ENCODE peak calls at places on chromosomes 3 and 15, in five cellular contexts. One of them, this sample, is unnamed.

GRCh38 chr3:46107682-46108081 is 80.4 kb upstream of the XCR1 start:
- DNase-seq in HepG2: no peak
- DNase-seq in A549: no peak
- DNase-seq in H1: no peak
- DNase-seq in K562: no peak
- DNase-seq in this sample: no peak

GRCh38 chr3:3134750-3135448 is 8.2 kb downstream of the TRNT1 start:
- DNase-seq in H1: no peak
- DNase-seq in K562: no peak
- DNase-seq in HepG2: no peak
- DNase-seq in A549: no peak
- DNase-seq in this sample: peak

GRCh38 chr15:45790325-45790943 is 155.6 kb downstream of the SQOR start:
- DNase-seq in A549: peak
- DNase-seq in H1: no peak
- DNase-seq in HepG2: peak
- DNase-seq in K562: peak
- DNase-seq in this sample: peak

GRCh38 chr3:146162561-146162960 is 1.6 kb upstream of the PLOD2 start:
- DNase-seq in A549: no peak
- DNase-seq in K562: no peak
- DNase-seq in HepG2: no peak
- DNase-seq in H1: no peak
- DNase-seq in this sample: no peak

GRCh38 chr3:112974894-112975293 is at the start of gene CD200R1:
- DNase-seq in K562: no peak
- DNase-seq in A549: no peak
- DNase-seq in H1: no peak
- DNase-seq in HepG2: no peak
- DNase-seq in this sample: no peak

GRCh38 chr3:10758304-10759037 is 57.6 kb upstream of the SLC6A11 start:
- DNase-seq in H1: peak
- DNase-seq in A549: peak
- DNase-seq in HepG2: peak
- DNase-seq in K562: peak
- DNase-seq in this sample: peak

GRCh38 chr3:131690800-131691199 is 188.0 kb upstream of the MRPL3 start:
- DNase-seq in HepG2: no peak
- DNase-seq in K562: no peak
- DNase-seq in A549: no peak
- DNase-seq in H1: no peak
- DNase-seq in this sample: no peak

GRCh38 chr15:65416845-65417416 is 5.8 kb downstream of the IGDCC4 start:
- DNase-seq in A549: no peak
- DNase-seq in H1: peak
- DNase-seq in K562: no peak
- DNase-seq in HepG2: no peak
- DNase-seq in this sample: peak

GRCh38 chr15:73993211-73993994 is 1.1 kb upstream of the PML start:
- DNase-seq in H1: no peak
- DNase-seq in HepG2: no peak
- DNase-seq in A549: no peak
- DNase-seq in K562: no peak
- DNase-seq in this sample: no peak

GRCh38 chr15:48940508-48940907 is 23.2 kb downstream of the SHC4 start:
- DNase-seq in HepG2: no peak
- DNase-seq in A549: no peak
- DNase-seq in H1: no peak
- DNase-seq in K562: peak
- DNase-seq in this sample: peak

GRCh38 chr15:70149667-70150404 is 52.1 kb upstream of the TLE3 start:
- DNase-seq in K562: peak
- DNase-seq in HepG2: no peak
- DNase-seq in H1: no peak
- DNase-seq in A549: no peak
- DNase-seq in this sample: peak

GRCh38 chr3:110583373-110583935 is 488.2 kb upstream of the NECTIN3 start:
- DNase-seq in H1: no peak
- DNase-seq in K562: no peak
- DNase-seq in HepG2: peak
- DNase-seq in A549: no peak
- DNase-seq in this sample: peak

GRCh38 chr3:126982125-126982521 is 792 bp upstream of the PLXNA1 start:
- DNase-seq in K562: peak
- DNase-seq in H1: no peak
- DNase-seq in HepG2: no peak
- DNase-seq in A549: no peak
- DNase-seq in this sample: peak

GRCh38 chr15:31148622-31149505 is 47.3 kb upstream of the TRPM1 start:
- DNase-seq in K562: no peak
- DNase-seq in A549: no peak
- DNase-seq in H1: no peak
- DNase-seq in HepG2: no peak
- DNase-seq in this sample: no peak

DNA sequence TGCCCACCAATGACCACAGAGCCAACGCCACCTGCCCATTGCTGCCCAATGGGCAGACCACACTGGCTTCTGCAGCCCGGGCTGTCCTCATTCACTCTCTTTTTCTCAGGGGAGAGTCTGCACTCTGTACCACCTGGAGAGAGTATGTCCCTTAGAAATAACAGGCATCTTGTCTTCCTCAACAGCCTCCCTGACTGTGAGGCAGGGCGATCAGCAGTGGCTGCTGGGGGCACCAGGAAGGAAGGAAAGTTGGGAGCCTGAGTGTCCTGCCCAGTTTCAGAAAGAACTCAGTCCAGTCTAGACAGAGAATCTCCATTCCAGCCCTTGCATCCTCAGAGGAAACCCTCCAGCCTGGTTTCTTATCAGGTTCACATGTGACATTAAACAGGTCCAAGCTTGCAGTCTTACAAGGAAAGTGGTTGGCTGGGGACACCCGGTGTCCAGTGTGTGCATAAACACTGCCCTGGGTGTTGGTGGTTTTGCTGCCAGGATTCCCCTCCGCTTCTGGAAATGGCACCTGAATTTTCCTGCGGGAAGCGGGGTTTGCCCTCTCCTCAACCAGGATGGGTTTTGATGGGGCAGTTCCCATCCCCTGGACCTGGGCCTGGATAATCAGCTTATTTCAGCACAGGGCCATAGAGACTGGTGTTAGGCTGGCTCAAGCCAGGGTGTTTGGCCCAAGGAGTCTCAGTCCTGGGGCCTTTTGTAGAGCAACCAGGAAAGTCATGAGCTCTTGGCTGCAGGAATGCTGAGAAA is 37.1 kb downstream of the SSUH2 start:
- DNase-seq in HepG2: peak
- DNase-seq in H1: peak
- DNase-seq in K562: peak
- DNase-seq in A549: peak
- DNase-seq in this sample: peak
- TF ChIP-seq MAFK in HepG2: no peak
- TF ChIP-seq MAFK in H1: no peak
- TF ChIP-seq MAFK in K562: no peak
- TF ChIP-seq MAFK in A549: no peak
- TF ChIP-seq MAFK in this sample: no peak

DNA sequence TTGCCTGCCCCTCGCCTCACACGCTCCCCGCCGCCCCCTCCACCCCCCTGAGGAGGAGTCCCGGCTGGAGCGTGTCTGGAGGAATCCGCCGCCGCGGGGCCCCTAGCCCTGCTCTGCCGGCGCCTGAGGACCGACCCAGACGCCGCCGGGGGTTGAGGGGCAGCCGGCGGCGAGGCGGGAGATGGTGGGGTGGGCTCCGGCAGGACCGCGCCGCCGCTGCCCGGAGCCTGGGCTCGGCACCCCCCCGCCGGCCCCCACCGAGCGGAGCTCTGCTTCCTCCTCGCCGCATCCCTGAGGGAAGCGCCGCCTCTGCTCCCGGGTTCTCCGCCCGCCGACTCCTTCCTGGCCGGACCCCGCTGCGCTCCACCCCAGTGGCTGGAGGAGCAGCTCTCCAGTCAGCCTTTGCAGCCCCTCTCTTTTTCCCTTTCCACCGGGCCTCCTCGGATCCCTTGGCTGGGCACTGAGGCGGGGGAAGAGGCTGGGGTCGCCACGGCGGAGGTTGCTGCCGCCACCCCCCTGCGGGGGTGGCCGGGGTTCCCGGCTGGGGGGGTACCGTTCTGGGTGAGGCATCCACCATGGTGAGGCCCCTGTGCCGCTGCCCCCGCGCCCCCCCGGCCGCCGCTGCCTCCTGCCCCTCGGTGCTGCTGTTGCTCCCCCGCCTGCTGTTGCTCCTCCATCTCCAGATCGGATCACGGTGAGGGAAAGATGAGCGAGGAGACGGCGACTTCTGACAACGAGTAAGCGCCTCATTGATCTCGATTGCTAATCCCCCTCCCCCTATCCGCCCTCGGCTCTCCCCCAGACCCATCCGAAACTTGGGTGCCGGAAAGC is at the start of gene SPRED1:
- DNase-seq in A549: no peak
- DNase-seq in K562: peak
- DNase-seq in H1: peak
- DNase-seq in HepG2: peak
- DNase-seq in this sample: peak
- TF ChIP-seq MAFK in A549: no peak
- TF ChIP-seq MAFK in K562: no peak
- TF ChIP-seq MAFK in H1: no peak
- TF ChIP-seq MAFK in HepG2: no peak
- TF ChIP-seq MAFK in this sample: no peak

GRCh38 chr3:78201066-78201465 is 1161.2 kb downstream of the ROBO2 start:
- DNase-seq in HepG2: no peak
- DNase-seq in A549: no peak
- DNase-seq in K562: no peak
- DNase-seq in H1: no peak
- DNase-seq in this sample: no peak

GRCh38 chr3:78204977-78205376 is 1165.1 kb downstream of the ROBO2 start:
- DNase-seq in K562: no peak
- DNase-seq in H1: no peak
- DNase-seq in HepG2: peak
- DNase-seq in A549: no peak
- DNase-seq in this sample: peak
- TF ChIP-seq MAFK in K562: no peak
- TF ChIP-seq MAFK in H1: no peak
- TF ChIP-seq MAFK in HepG2: no peak
- TF ChIP-seq MAFK in A549: no peak
- TF ChIP-seq MAFK in this sample: no peak

GRCh38 chr3:1092771-1093170 is at the start of gene CNTN6:
- DNase-seq in H1: no peak
- DNase-seq in HepG2: no peak
- DNase-seq in K562: no peak
- DNase-seq in A549: no peak
- DNase-seq in this sample: no peak
- TF ChIP-seq MAFK in H1: no peak
- TF ChIP-seq MAFK in HepG2: no peak
- TF ChIP-seq MAFK in K562: no peak
- TF ChIP-seq MAFK in A549: no peak
- TF ChIP-seq MAFK in this sample: no peak

GRCh38 chr3:87084868-87085267 is 93.9 kb upstream of the VGLL3 start:
- DNase-seq in A549: no peak
- DNase-seq in K562: no peak
- DNase-seq in HepG2: no peak
- DNase-seq in H1: no peak
- DNase-seq in this sample: peak

GRCh38 chr3:87082806-87083440 is 92.0 kb upstream of the VGLL3 start:
- DNase-seq in H1: peak
- DNase-seq in A549: peak
- DNase-seq in HepG2: peak
- DNase-seq in K562: peak
- DNase-seq in this sample: peak

GRCh38 chr3:87088984-87089841 is 98.3 kb upstream of the VGLL3 start:
- DNase-seq in HepG2: no peak
- DNase-seq in H1: peak
- DNase-seq in K562: peak
- DNase-seq in A549: peak
- DNase-seq in this sample: peak

DNA sequence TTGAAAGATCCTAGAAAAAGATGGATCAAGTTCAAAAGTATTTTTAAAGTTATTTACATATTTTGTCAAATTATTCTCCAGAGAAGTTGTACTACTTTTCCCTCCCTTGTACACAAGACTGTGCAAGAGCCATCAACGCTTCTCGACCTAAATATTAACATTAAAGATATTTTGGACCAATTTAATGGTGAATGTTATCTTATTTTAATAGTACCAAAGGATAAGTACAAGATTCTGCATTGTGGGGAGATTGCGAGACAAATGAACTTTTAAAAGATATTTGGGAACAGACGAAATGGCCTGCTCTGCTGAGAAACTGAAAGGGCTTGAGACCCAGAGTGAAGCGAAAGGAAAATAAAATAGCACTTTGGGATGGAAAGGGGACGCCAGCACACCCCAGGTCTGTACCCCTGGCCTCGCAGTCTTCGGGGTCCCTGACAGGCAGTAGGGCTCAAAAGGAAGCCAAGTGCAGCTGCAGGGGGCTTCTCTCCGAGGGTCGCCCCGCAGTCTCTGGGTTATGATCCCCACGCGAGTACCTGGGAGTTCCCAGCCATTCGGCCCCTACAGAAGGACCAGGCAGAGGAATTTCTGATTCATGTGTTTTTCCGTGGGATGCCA is 97.5 kb upstream of the VGLL3 start:
- DNase-seq in A549: no peak
- DNase-seq in K562: no peak
- DNase-seq in H1: no peak
- DNase-seq in HepG2: no peak
- DNase-seq in this sample: no peak
- TF ChIP-seq MAFK in A549: no peak
- TF ChIP-seq MAFK in K562: no peak
- TF ChIP-seq MAFK in H1: no peak
- TF ChIP-seq MAFK in HepG2: no peak
- TF ChIP-seq MAFK in this sample: no peak